ENCODE peak calls at places on chromosomes 1 and 21, in nine cellular contexts. V, X, O, E, Q, J, M, H and C are unnamed samples.

GRCh38 chr21:24671901-24672300 is 935.4 kb downstream of the MRPL39 start:
- DNase-seq in X (no peak), V (no peak), Q (no peak), H (no peak), M (no peak), E (no peak), J (no peak), O (no peak), C (no peak)

GRCh38 chr21:36773111-36773510 is 74.2 kb downstream of the SIM2 start:
- DNase-seq in X (no peak), M (no peak), E (peak), V (peak), O (no peak), H (peak), J (no peak), Q (no peak), C (no peak)

GRCh38 chr21:31780944-31781343 is 49.0 kb upstream of the SCAF4 start:
- DNase-seq in X (peak), O (no peak), V (no peak), H (peak), M (no peak), E (no peak), Q (no peak), J (no peak), C (no peak)

GRCh38 chr1:9825101-9826074 is 1.6 kb upstream of the CLSTN1 start:
- DNase-seq in J (no peak), H (no peak), X (peak), O (no peak), V (peak), Q (no peak), E (peak), M (peak), C (peak)

GRCh38 chr1:230877139-230877923 is 9.0 kb upstream of the C1orf198 start:
- DNase-seq in O (no peak), H (no peak), X (no peak), E (peak), Q (no peak), M (no peak), J (no peak), V (peak), C (no peak)

GRCh38 chr1:67880056-67880601 is 46.9 kb upstream of the GNG12 start:
- DNase-seq in E (peak), X (no peak), Q (no peak), J (no peak), V (peak), M (no peak), H (peak), O (no peak), C (no peak)

GRCh38 chr1:246569248-246570238 is 3.3 kb downstream of the CNST start:
- DNase-seq in J (no peak), H (no peak), Q (no peak), M (peak), E (no peak), X (no peak), O (no peak), V (peak), C (no peak)

GRCh38 chr1:194369060-194369459 is 1182.6 kb upstream of the B3GALT2 start:
- DNase-seq in X (no peak), E (no peak), V (no peak), Q (no peak), O (no peak), J (peak), M (no peak), H (no peak), C (no peak)

GRCh38 chr1:54160351-54160750 is 7.6 kb upstream of the CDCP2 start:
- DNase-seq in M (no peak), Q (no peak), J (no peak), V (no peak), H (no peak), X (no peak), E (no peak), O (no peak), C (peak)

GRCh38 chr1:177384461-177384860 is 213.7 kb downstream of the BRINP2 start:
- DNase-seq in O (no peak), X (no peak), H (no peak), M (no peak), J (no peak), Q (no peak), E (peak), V (no peak), C (no peak)

GRCh38 chr1:119330062-119330939 is 38.3 kb upstream of the HAO2 start:
- DNase-seq in E (no peak), Q (no peak), X (no peak), O (no peak), J (peak), H (no peak), M (no peak), V (no peak), C (no peak)

GRCh38 chr1:208272311-208272710 is 28.1 kb upstream of the PLXNA2 start:
- DNase-seq in X (no peak), O (no peak), E (no peak), M (no peak), Q (no peak), V (no peak), J (no peak), H (peak), C (no peak)

GRCh38 chr1:65039508-65039907 is 73.2 kb upstream of the JAK1 start:
- DNase-seq in J (no peak), X (no peak), H (no peak), E (no peak), M (no peak), V (no peak), Q (no peak), O (no peak), C (no peak)

GRCh38 chr21:33265664-33266049 is 510 bp upstream of the IL10RB start:
- DNase-seq in O (no peak), Q (no peak), E (peak), H (no peak), M (no peak), J (no peak), X (peak), V (no peak), C (no peak)

GRCh38 chr1:162235261-162235780 is 141.3 kb downstream of the SPATA46 start:
- DNase-seq in Q (no peak), V (peak), M (no peak), J (peak), O (peak), H (no peak), E (peak), X (no peak), C (no peak)

GRCh38 chr1:208206092-208206698 is 38.0 kb downstream of the PLXNA2 start:
- DNase-seq in Q (no peak), E (no peak), H (no peak), M (no peak), X (no peak), V (no peak), J (no peak), O (no peak), C (no peak)

GRCh38 chr1:169586395-169587255 is at the start of gene F5:
- DNase-seq in E (peak), M (peak), H (peak), V (peak), Q (peak), J (no peak), O (peak), X (peak), C (peak)